ENCODE peak calls at places on chromosomes 16 and 17, in four cellular contexts. One of them, this sample, is unnamed.

GRCh38 chr17:3943240-3943891 is 20.9 kb downstream of the ATP2A3 start:
- DNase-seq in sigmoid colon: no peak
- DNase-seq in endothelial cell of umbilical vein: no peak
- DNase-seq in breast epithelium: no peak
- DNase-seq in this sample: no peak

GRCh38 chr16:11105038-11105903 is 150.7 kb downstream of the SOCS1 start:
- DNase-seq in sigmoid colon: peak; percentile 79
- DNase-seq in endothelial cell of umbilical vein: peak; percentile 56
- DNase-seq in breast epithelium: no peak
- DNase-seq in this sample: no peak

GRCh38 chr16:80948886-80949502 is 57.7 kb downstream of the CMC2 start:
- DNase-seq in sigmoid colon: no peak
- DNase-seq in endothelial cell of umbilical vein: peak; percentile 73
- DNase-seq in breast epithelium: no peak
- DNase-seq in this sample: peak; percentile 27

GRCh38 chr16:30121741-30122620 is 1.0 kb downstream of the MAPK3 start:
- DNase-seq in sigmoid colon: peak; percentile 89
- DNase-seq in endothelial cell of umbilical vein: peak; percentile 77
- DNase-seq in breast epithelium: no peak
- DNase-seq in this sample: no peak

GRCh38 chr16:12319464-12320030 is 343.0 kb downstream of the SNX29 start:
- DNase-seq in sigmoid colon: no peak
- DNase-seq in endothelial cell of umbilical vein: no peak
- DNase-seq in breast epithelium: no peak
- DNase-seq in this sample: no peak

GRCh38 chr16:24685539-24686432 is 43.7 kb upstream of the TNRC6A start:
- DNase-seq in sigmoid colon: peak; percentile 93
- DNase-seq in endothelial cell of umbilical vein: peak; percentile 72
- DNase-seq in breast epithelium: peak; percentile 56
- DNase-seq in this sample: peak; percentile 34

GRCh38 chr17:18262641-18263040 is 2.2 kb downstream of the MIEF2 start:
- DNase-seq in sigmoid colon: no peak
- DNase-seq in endothelial cell of umbilical vein: no peak
- DNase-seq in breast epithelium: no peak
- DNase-seq in this sample: no peak

GRCh38 chr16:67184453-67185002 is 765 bp upstream of the MATCAP1 start:
- DNase-seq in sigmoid colon: no peak
- DNase-seq in endothelial cell of umbilical vein: no peak
- DNase-seq in breast epithelium: no peak
- DNase-seq in this sample: no peak

GRCh38 chr17:43907425-43907981 is at the start of gene MPP2:
- DNase-seq in sigmoid colon: peak; percentile 92
- DNase-seq in endothelial cell of umbilical vein: peak; percentile 55
- DNase-seq in breast epithelium: peak; percentile 65
- DNase-seq in this sample: peak; percentile 65

GRCh38 chr17:38465420-38466345 is 37.4 kb downstream of the ARHGAP23 start:
- DNase-seq in sigmoid colon: peak; percentile 92
- DNase-seq in endothelial cell of umbilical vein: no peak
- DNase-seq in breast epithelium: peak; percentile 84
- DNase-seq in this sample: peak; percentile 94

GRCh38 chr16:58128721-58129096 is 472 bp downstream of the CFAP20 start:
- DNase-seq in sigmoid colon: peak; percentile 67
- DNase-seq in endothelial cell of umbilical vein: no peak
- DNase-seq in breast epithelium: no peak
- DNase-seq in this sample: no peak

GRCh38 chr16:77780378-77780837 is 8.0 kb upstream of the VAT1L start:
- DNase-seq in sigmoid colon: no peak
- DNase-seq in endothelial cell of umbilical vein: peak; percentile 57
- DNase-seq in breast epithelium: no peak
- DNase-seq in this sample: peak; percentile 79

GRCh38 chr17:39261286-39261685 is 35.5 kb upstream of the STAC2 start:
- DNase-seq in sigmoid colon: no peak
- DNase-seq in endothelial cell of umbilical vein: no peak
- DNase-seq in breast epithelium: no peak
- DNase-seq in this sample: no peak

GRCh38 chr16:60648260-60648659 is 1388.0 kb downstream of the CDH8 start:
- DNase-seq in sigmoid colon: no peak
- DNase-seq in endothelial cell of umbilical vein: no peak
- DNase-seq in breast epithelium: no peak
- DNase-seq in this sample: no peak

GRCh38 chr17:40122944-40123810 is 1.4 kb downstream of the MSL1 start:
- DNase-seq in sigmoid colon: no peak
- DNase-seq in endothelial cell of umbilical vein: peak; percentile 60
- DNase-seq in breast epithelium: no peak
- DNase-seq in this sample: no peak

DNA sequence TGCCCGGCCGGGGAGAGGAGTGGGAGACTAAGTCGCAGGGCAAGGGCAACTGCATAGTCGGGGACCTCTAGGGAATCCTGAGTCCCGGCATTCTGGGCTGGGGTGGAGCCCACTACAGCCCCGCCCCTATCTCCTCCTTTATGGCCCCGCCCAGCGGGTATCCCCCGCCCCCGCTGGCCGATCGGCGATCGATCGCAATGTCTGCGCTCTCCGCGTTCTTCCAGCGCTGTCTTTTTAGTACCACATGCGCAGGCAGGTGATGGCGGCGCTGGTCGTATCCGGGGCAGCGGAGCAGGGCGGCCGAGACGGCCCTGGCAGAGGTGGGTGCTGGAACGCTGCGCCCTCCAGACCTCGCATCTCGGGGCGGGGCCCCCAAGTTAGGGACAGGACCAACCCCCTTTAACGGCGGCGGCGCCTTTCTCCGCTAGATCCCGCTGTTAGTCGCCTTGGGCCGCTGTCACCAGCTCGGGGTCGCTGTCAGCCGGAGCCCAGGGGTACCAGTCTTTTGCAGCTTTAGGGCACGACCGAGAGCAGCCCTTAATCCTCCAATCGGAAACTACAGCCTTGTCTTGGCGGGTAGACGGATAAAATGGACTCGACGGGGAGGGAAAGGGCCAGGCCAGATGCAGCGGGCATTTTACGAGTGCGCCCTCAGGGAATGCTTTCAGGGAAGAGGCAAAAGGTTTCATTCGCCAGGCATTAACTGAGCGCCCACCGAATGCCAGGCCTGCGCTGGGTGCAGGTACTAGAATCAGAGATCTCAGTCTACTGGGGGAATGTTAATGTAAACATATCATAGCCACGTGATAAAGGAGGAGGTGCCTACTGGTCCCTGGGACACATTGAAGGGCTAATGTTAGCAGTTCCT is at the start of gene DPH1:
- DNase-seq in sigmoid colon: peak; percentile 92
- DNase-seq in endothelial cell of umbilical vein: peak; percentile 88
- DNase-seq in breast epithelium: peak; percentile 74
- DNase-seq in this sample: peak; percentile 93
- TF ChIP-seq POLR2A in sigmoid colon: no peak
- TF ChIP-seq POLR2A in endothelial cell of umbilical vein: peak; percentile 69
- TF ChIP-seq POLR2A in breast epithelium: no peak
- TF ChIP-seq POLR2A in this sample: peak; percentile 54

GRCh38 chr16:70295634-70296033 is 3.4 kb upstream of the DDX19B start:
- DNase-seq in sigmoid colon: no peak
- DNase-seq in endothelial cell of umbilical vein: no peak
- DNase-seq in breast epithelium: no peak
- DNase-seq in this sample: no peak

GRCh38 chr16:70302745-70303144 is 3.8 kb downstream of the DDX19B start:
- DNase-seq in sigmoid colon: no peak
- DNase-seq in endothelial cell of umbilical vein: no peak
- DNase-seq in breast epithelium: no peak
- DNase-seq in this sample: no peak

GRCh38 chr16:70294385-70295029 is 4.5 kb upstream of the DDX19B start:
- DNase-seq in sigmoid colon: peak; percentile 42
- DNase-seq in endothelial cell of umbilical vein: no peak
- DNase-seq in breast epithelium: no peak
- DNase-seq in this sample: no peak

GRCh38 chr16:70301121-70301520 is 2.1 kb downstream of the DDX19B start:
- DNase-seq in sigmoid colon: no peak
- DNase-seq in endothelial cell of umbilical vein: no peak
- DNase-seq in breast epithelium: no peak
- DNase-seq in this sample: no peak

GRCh38 chr16:70298988-70299938 is at the start of gene DDX19B:
- DNase-seq in sigmoid colon: peak; percentile 90
- DNase-seq in endothelial cell of umbilical vein: peak; percentile 74
- DNase-seq in breast epithelium: peak; percentile 71
- DNase-seq in this sample: peak; percentile 75
- TF ChIP-seq POLR2A in sigmoid colon: peak; percentile 47
- TF ChIP-seq POLR2A in endothelial cell of umbilical vein: peak; percentile 80
- TF ChIP-seq POLR2A in breast epithelium: peak; percentile 65
- TF ChIP-seq POLR2A in this sample: peak; percentile 78

GRCh38 chr17:78355701-78356100 is 4.2 kb downstream of the SOCS3 start:
- DNase-seq in sigmoid colon: no peak
- DNase-seq in endothelial cell of umbilical vein: no peak
- DNase-seq in breast epithelium: no peak
- DNase-seq in this sample: no peak

GRCh38 chr17:78357177-78357586 is 2.7 kb downstream of the SOCS3 start:
- DNase-seq in sigmoid colon: no peak
- DNase-seq in endothelial cell of umbilical vein: peak; percentile 82
- DNase-seq in breast epithelium: no peak
- DNase-seq in this sample: peak; percentile 68

GRCh38 chr17:78355045-78355641 is 4.7 kb downstream of the SOCS3 start:
- DNase-seq in sigmoid colon: no peak
- DNase-seq in endothelial cell of umbilical vein: no peak
- DNase-seq in breast epithelium: no peak
- DNase-seq in this sample: no peak

GRCh38 chr17:78357687-78358537 is 2.0 kb downstream of the SOCS3 start:
- DNase-seq in sigmoid colon: no peak
- DNase-seq in endothelial cell of umbilical vein: no peak
- DNase-seq in breast epithelium: no peak
- DNase-seq in this sample: peak; percentile 29

GRCh38 chr17:78356163-78356713 is 3.6 kb downstream of the SOCS3 start:
- DNase-seq in sigmoid colon: peak; percentile 85
- DNase-seq in endothelial cell of umbilical vein: no peak
- DNase-seq in breast epithelium: no peak
- DNase-seq in this sample: peak; percentile 80
- TF ChIP-seq POLR2A in sigmoid colon: no peak
- TF ChIP-seq POLR2A in endothelial cell of umbilical vein: no peak
- TF ChIP-seq POLR2A in breast epithelium: no peak
- TF ChIP-seq POLR2A in this sample: no peak

DNA sequence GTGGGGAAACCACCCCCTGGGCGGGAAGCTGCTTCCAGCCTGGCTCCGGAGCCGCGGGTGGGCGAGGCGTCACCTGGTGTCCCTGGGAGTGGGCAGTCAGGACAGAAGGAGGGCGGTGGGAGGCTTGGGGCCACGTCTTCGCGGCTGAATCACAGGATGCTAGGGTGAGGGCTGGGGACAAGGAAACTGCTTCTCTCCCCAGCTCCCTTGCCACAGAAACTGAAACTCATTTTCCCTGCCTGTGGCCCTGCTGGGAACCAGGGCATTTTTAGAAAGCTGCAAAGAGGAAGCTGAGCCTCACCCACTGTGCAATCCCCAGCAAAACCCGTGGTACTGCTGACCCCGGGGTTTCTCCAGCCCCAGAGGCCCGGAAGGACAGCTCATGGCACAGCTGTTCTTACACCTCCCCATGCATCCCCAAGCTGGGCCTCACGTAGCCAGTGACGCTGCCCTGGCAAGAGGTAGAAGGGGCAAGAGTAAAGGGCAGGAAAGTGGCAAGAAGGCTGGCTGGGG is 8.2 kb downstream of the RHBDF2 start:
- DNase-seq in sigmoid colon: peak; percentile 87
- DNase-seq in endothelial cell of umbilical vein: peak; percentile 59
- DNase-seq in breast epithelium: no peak
- DNase-seq in this sample: peak; percentile 83
- TF ChIP-seq POLR2A in sigmoid colon: no peak
- TF ChIP-seq POLR2A in endothelial cell of umbilical vein: no peak
- TF ChIP-seq POLR2A in breast epithelium: no peak
- TF ChIP-seq POLR2A in this sample: no peak

GRCh38 chr16:75244225-75244792 is 7.1 kb downstream of the BCAR1 start:
- DNase-seq in sigmoid colon: peak; percentile 84
- DNase-seq in endothelial cell of umbilical vein: peak; percentile 62
- DNase-seq in breast epithelium: peak; percentile 70
- DNase-seq in this sample: no peak

GRCh38 chr16:75247249-75247648 is 4.2 kb downstream of the BCAR1 start:
- DNase-seq in sigmoid colon: no peak
- DNase-seq in endothelial cell of umbilical vein: no peak
- DNase-seq in breast epithelium: no peak
- DNase-seq in this sample: no peak

GRCh38 chr16:75246504-75247205 is 4.8 kb downstream of the BCAR1 start:
- DNase-seq in sigmoid colon: no peak
- DNase-seq in endothelial cell of umbilical vein: no peak
- DNase-seq in breast epithelium: no peak
- DNase-seq in this sample: no peak

GRCh38 chr16:75243667-75244224 is 7.7 kb downstream of the BCAR1 start:
- DNase-seq in sigmoid colon: no peak
- DNase-seq in endothelial cell of umbilical vein: no peak
- DNase-seq in breast epithelium: no peak
- DNase-seq in this sample: no peak

GRCh38 chr16:75244844-75245758 is 6.3 kb downstream of the BCAR1 start:
- DNase-seq in sigmoid colon: peak; percentile 97
- DNase-seq in endothelial cell of umbilical vein: peak; percentile 94
- DNase-seq in breast epithelium: peak; percentile 84
- DNase-seq in this sample: peak; percentile 95
- TF ChIP-seq POLR2A in sigmoid colon: no peak
- TF ChIP-seq POLR2A in endothelial cell of umbilical vein: peak; percentile 74
- TF ChIP-seq POLR2A in breast epithelium: no peak
- TF ChIP-seq POLR2A in this sample: peak; percentile 42

GRCh38 chr17:9702916-9703780 is 57.8 kb downstream of the USP43 start:
- DNase-seq in sigmoid colon: no peak
- DNase-seq in endothelial cell of umbilical vein: no peak
- DNase-seq in breast epithelium: no peak
- DNase-seq in this sample: no peak

GRCh38 chr17:9700754-9701476 is 55.6 kb downstream of the USP43 start:
- DNase-seq in sigmoid colon: no peak
- DNase-seq in endothelial cell of umbilical vein: no peak
- DNase-seq in breast epithelium: no peak
- DNase-seq in this sample: no peak

GRCh38 chr17:9705745-9706144 is 60.4 kb downstream of the USP43 start:
- DNase-seq in sigmoid colon: no peak
- DNase-seq in endothelial cell of umbilical vein: no peak
- DNase-seq in breast epithelium: no peak
- DNase-seq in this sample: no peak

GRCh38 chr17:9700136-9700535 is 54.8 kb downstream of the USP43 start:
- DNase-seq in sigmoid colon: no peak
- DNase-seq in endothelial cell of umbilical vein: no peak
- DNase-seq in breast epithelium: no peak
- DNase-seq in this sample: no peak

DNA sequence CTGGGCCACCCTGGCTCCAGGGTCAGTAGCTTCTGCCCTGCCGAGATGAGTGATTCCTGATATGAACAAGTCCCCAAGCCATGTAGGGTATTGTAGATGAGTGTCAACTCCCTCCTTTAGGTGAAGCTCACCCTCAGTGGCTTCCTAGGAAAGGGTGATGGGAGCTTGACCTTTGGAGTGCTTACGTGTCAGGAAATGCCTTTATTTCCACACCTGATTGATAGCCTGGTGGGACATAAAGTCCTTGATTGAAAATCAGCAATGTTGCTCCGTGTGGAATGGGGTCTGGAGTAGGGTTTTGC is 58.4 kb downstream of the USP43 start:
- DNase-seq in sigmoid colon: no peak
- DNase-seq in endothelial cell of umbilical vein: no peak
- DNase-seq in breast epithelium: no peak
- DNase-seq in this sample: no peak
- TF ChIP-seq POLR2A in sigmoid colon: no peak
- TF ChIP-seq POLR2A in endothelial cell of umbilical vein: no peak
- TF ChIP-seq POLR2A in breast epithelium: no peak
- TF ChIP-seq POLR2A in this sample: no peak

This sample was measured in H54.